ENCODE peak calls at places on chromosomes 4 and X, in six cellular contexts. K is NCI-H1092; Q is M059J; C is activated CD4-positive, alpha-beta T cell treated with anti-CD3 and anti-CD28 coated beads, Interleukin-2, amount 50 U/mL, for 1 hour; L is foreskin fibroblast; J is AG09319. I is an unnamed sample.

GRCh38 chr4:10173039-10173753 is 56.6 kb upstream of the WDR1 start:
- DNase-seq in K (peak), C (no peak), Q (peak), L (no peak), J (no peak), I (no peak)

GRCh38 chrX:152632445-152633097 is 5.1 kb upstream of the GABRQ start:
- DNase-seq in C (peak), L (no peak), J (peak), K (peak), Q (peak), I (no peak)

GRCh38 chr4:78197947-78198346 is 140.8 kb downstream of the FRAS1 start:
- DNase-seq in C (no peak), K (no peak), L (no peak), Q (no peak), J (no peak), I (no peak)

GRCh38 chr4:155515444-155515843 is 138.7 kb upstream of the MAP9 start:
- DNase-seq in Q (no peak), C (no peak), L (no peak), J (no peak), K (no peak), I (no peak)

GRCh38 chrX:101062171-101062570 is 10.3 kb upstream of the TRMT2B start:
- DNase-seq in J (no peak), L (no peak), Q (peak), K (no peak), C (no peak), I (no peak)

GRCh38 chrX:18228069-18228468 is 7.4 kb upstream of the BEND2 start:
- DNase-seq in K (no peak), C (no peak), J (no peak), L (no peak), Q (no peak), I (no peak)

GRCh38 chr4:118318931-118319330 is 33.9 kb downstream of the PRSS12 start:
- DNase-seq in Q (no peak), L (no peak), K (no peak), J (no peak), C (no peak), I (no peak)

GRCh38 chr4:104726002-104726401 is 231.3 kb upstream of the CXXC4 start:
- DNase-seq in J (no peak), L (no peak), C (no peak), Q (no peak), K (no peak), I (no peak)

GRCh38 chr4:168739851-168740250 is 243.0 kb downstream of the PALLD start:
- DNase-seq in K (no peak), J (no peak), C (no peak), L (no peak), Q (no peak), I (no peak)

GRCh38 chrX:41351923-41352322 is 18.0 kb downstream of the DDX3X start:
- DNase-seq in L (no peak), Q (peak), J (no peak), C (no peak), K (no peak), I (no peak)

GRCh38 chr4:63218837-63219236 is 1190.4 kb downstream of the TECRL start:
- DNase-seq in C (no peak), J (no peak), Q (no peak), L (no peak), K (no peak), I (no peak)

GRCh38 chrX:46620505-46620904 is 46.9 kb downstream of the CHST7 start:
- DNase-seq in K (no peak), Q (no peak), L (peak), C (no peak), J (no peak), I (no peak)

GRCh38 chrX:150841466-150842197 is 56.8 kb downstream of the CD99L2 start:
- DNase-seq in L (peak), C (no peak), K (peak), Q (peak), J (no peak), I (no peak)

GRCh38 chr4:81422591-81422990 is 49.1 kb downstream of the RASGEF1B start:
- DNase-seq in Q (no peak), L (no peak), C (no peak), J (no peak), K (no peak), I (no peak)

GRCh38 chrX:46704767-46705386 is 54.0 kb downstream of the SLC9A7 start:
- DNase-seq in L (no peak), K (no peak), Q (peak), J (no peak), C (no peak), I (no peak)

GRCh38 chrX:154368630-154369452 is 5.6 kb downstream of the FLNA start:
- DNase-seq in K (no peak), Q (peak), C (peak), J (peak), L (peak), I (no peak)

GRCh38 chr4:1783970-1784369 is 9.1 kb upstream of the FGFR3 start:
- DNase-seq in K (no peak), Q (peak), J (no peak), L (no peak), C (no peak), I (no peak)

GRCh38 chr4:166091914-166092510 is 219.0 kb downstream of the TLL1 start:
- DNase-seq in K (peak), J (peak), L (peak), Q (peak), C (no peak), I (no peak)

GRCh38 chr4:153834901-153835300 is 46.0 kb upstream of the SFRP2 start:
- DNase-seq in J (no peak), C (no peak), K (no peak), Q (no peak), L (no peak), I (no peak)

GRCh38 chrX:19245711-19246269 is 97.9 kb upstream of the PDHA1 start:
- DNase-seq in C (no peak), L (no peak), J (peak), Q (no peak), K (no peak), I (no peak)

GRCh38 chrX:104921606-104922205 is 298.8 kb downstream of the TEX13A start:
- DNase-seq in J (no peak), K (no peak), L (no peak), Q (peak), C (no peak), I (no peak)

GRCh38 chr4:36003051-36003450 is 241.3 kb downstream of the ARAP2 start:
- DNase-seq in K (no peak), C (no peak), Q (no peak), L (no peak), J (no peak), I (no peak)

GRCh38 chrX:104330966-104331365 is 76.2 kb upstream of the ESX1 start:
- DNase-seq in K (no peak), C (no peak), J (no peak), L (peak), Q (peak), I (no peak)

GRCh38 chr4:15106417-15106816 is 104.1 kb downstream of the CPEB2 start:
- DNase-seq in L (peak), Q (peak), C (no peak), K (no peak), J (no peak), I (no peak)

GRCh38 chr4:40722576-40723161 is 27.1 kb upstream of the NSUN7 start:
- DNase-seq in Q (peak), K (no peak), J (no peak), C (no peak), L (no peak), I (no peak)

GRCh38 chr4:113300384-113301011 is 251.0 kb downstream of the ANK2 start:
- DNase-seq in Q (peak), C (no peak), K (no peak), L (peak), J (no peak), I (no peak)

GRCh38 chr4:156638925-156639605 is 332.5 kb downstream of the PDGFC start:
- DNase-seq in K (no peak), J (peak), C (no peak), L (no peak), Q (peak), I (no peak)

GRCh38 chr4:150224896-150225591 is 146.8 kb downstream of the DCLK2 start:
- DNase-seq in K (no peak), J (peak), L (peak), C (no peak), Q (peak), I (no peak)

GRCh38 chr4:110869114-110869513 is 246.2 kb upstream of the PITX2 start:
- DNase-seq in C (no peak), K (no peak), L (peak), Q (peak), J (no peak), I (no peak)

GRCh38 chr4:1408418-1408817 is 2.2 kb upstream of the NKX1-1 start:
- DNase-seq in L (no peak), J (no peak), C (no peak), K (no peak), Q (no peak), I (no peak)

GRCh38 chrX:131901581-131901980 is 121.5 kb upstream of the STK26 start:
- DNase-seq in Q (no peak), J (no peak), L (no peak), K (no peak), C (no peak), I (no peak)

GRCh38 chr4:42710329-42710728 is 53.4 kb upstream of the ATP8A1 start:
- DNase-seq in J (no peak), K (no peak), Q (no peak), C (no peak), L (no peak), I (no peak)

GRCh38 chr4:75673027-75673958 is at the start of gene G3BP2:
- DNase-seq in C (peak), J (peak), L (peak), K (peak), Q (peak), I (peak)

GRCh38 chrX:45719751-45720501 is 519.2 kb upstream of the DIPK2B start:
- DNase-seq in C (no peak), Q (peak), K (no peak), L (no peak), J (no peak), I (no peak)

GRCh38 chr4:83356899-83357661 is 22.4 kb upstream of the HPSE start:
- DNase-seq in L (peak), Q (peak), C (no peak), K (no peak), J (peak), I (no peak)

I was measured in caudate nucleus.